ENCODE peak calls at places on chromosomes 12 and 14, in five cellular contexts. N is fibroblast of lung, E is choroid plexus epithelial cell, S is cardiac fibroblast, I is fibroblast of pulmonary artery. G is an unnamed sample.

GRCh38 chr12:29844667-29845066 is 60.9 kb upstream of the TMTC1 start:
- DNase-seq in E (peak; percentile 39), S (peak; percentile 10), N (no peak), I (peak; percentile 8), G (no peak)

GRCh38 chr14:29810657-29811056 is 117.0 kb downstream of the PRKD1 start:
- DNase-seq in S (peak; percentile 71), E (peak; percentile 15), N (peak; percentile 25), I (peak; percentile 39), G (peak; percentile 55)

GRCh38 chr12:100908501-100908900 is 113.9 kb downstream of the ANO4 start:
- DNase-seq in E (peak; percentile 43), I (peak; percentile 78), S (peak; percentile 29), N (peak; percentile 84), G (peak; percentile 82)

GRCh38 chr12:65300679-65301349 is 22.3 kb downstream of the MSRB3 start:
- DNase-seq in N (peak; percentile 28), I (peak; percentile 36), E (peak; percentile 58), S (no peak), G (peak; percentile 13)

GRCh38 chr12:53579545-53579955 is 46.6 kb downstream of the ATF7 start:
- DNase-seq in N (no peak), I (no peak), S (no peak), E (no peak), G (no peak)

GRCh38 chr14:90621205-90621600 is 195.0 kb downstream of the TTC7B start:
- DNase-seq in N (no peak), E (no peak), S (no peak), I (no peak), G (no peak)

GRCh38 chr14:22489247-22489551 is 99.8 kb downstream of the DAD1 start:
- DNase-seq in S (no peak), E (no peak), N (no peak), I (no peak), G (no peak)

GRCh38 chr12:64383675-64384074 is 6.9 kb downstream of the C12orf56 start:
- DNase-seq in N (no peak), I (no peak), S (no peak), E (no peak), G (no peak)

DNA sequence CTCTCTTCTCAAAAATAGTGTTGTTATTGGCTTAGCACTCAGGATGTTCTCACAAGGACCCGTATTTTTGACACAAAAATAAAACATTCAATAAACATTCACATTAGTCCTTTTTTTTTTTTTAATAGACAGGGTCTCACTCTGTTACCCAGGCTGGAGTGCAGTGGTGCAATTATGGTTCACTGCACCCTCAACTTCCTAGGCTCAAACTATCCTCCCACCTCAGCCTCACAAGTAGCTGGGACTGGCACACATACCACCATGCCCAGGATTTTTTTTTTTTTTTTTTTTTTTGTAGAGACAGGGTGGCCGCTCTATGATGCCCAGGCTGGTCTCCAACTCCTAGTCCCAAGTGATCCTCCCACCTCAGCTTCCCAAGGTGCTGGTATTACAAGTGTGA is 27.0 kb downstream of the PPP1R13B start:
- DNase-seq in N (no peak), S (no peak), I (no peak), E (no peak), G (no peak)
- H3K4me3 ChIP-seq in N (no peak overlapping the region), S (no peak overlapping the region), I (no peak overlapping the region), E (no peak overlapping the region), G (no peak overlapping the region)

DNA sequence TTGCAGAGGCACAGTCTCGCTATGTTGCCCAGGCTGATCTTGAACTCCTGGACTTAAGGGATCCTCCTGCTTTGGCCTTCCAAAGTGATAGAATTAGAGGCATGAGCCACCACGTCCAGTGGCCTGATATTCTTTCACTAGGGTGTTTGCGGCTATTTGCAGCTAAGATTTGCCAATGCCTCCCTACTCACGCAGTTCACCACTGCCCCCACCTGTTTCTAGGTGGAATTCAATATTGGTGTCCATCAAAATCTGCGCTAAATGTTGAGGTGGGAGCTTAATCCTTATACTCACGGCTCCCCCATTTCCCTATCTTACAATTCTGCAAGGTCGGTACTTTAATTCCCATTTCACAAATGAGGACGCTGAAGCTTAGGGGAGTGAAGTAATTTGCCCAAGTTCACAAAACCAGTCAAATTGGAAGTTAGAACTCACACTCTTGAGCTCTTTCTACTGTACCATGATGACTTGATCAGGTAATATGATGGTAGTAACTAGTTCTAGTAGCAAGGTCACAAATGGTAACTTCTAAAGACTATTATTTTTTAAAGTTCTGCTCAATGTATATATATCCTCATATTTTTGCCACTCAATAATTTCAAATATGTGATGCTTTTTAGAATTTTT is 22.1 kb upstream of the LRRC9 start:
- DNase-seq in I (peak; percentile 61), E (peak; percentile 69), N (peak; percentile 6), S (peak; percentile 41), G (no peak)
- TF ChIP-seq CTCF in I (peak; percentile 66), E (peak; percentile 78), N (no peak), S (peak; percentile 55), G (peak; percentile 18)

DNA sequence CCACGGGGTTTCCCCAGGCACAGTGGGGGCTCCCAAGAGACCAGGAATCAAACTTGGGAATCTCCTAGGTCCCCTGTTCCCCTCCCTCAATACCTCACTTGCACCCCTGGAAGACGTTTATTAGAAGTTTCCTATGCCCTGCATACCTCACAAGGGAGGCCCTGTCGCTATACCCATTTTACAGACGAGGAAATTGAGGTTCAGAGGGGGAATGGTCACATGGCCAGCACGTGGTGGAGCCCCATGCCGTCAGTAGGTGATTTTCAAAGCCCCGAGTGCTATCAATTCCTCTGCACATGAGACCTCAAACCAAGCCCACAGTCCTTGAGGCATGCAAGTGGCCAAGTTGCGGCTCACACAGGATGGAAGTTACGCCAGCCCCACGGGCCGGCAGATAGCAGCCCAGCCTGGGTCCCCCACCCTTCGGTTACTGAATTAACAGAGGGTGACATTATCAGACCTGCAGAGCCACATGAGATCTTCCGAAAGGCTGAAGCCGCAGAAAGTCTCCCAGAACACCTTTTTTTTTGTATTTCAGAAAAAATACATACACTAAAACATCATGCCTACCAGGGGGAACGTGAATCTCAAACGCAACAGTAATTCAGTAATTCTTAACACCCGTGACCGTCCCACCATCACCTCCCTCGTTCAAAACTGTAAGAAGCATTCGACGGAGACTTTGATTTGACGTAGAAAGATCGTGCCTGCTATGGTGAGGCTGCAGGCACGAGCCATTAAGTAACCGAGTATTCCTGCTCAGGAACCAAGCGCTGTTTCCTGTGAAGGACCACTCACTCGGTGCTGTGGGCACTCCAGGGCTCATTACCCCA is 129.0 kb downstream of the RFLNA start:
- DNase-seq in I (no peak), S (no peak), N (no peak), E (no peak), G (no peak)
- H3K4me3 ChIP-seq in I (no peak overlapping the region), S (peak overlapping the region; percentile 36), N (no peak overlapping the region), E (no peak overlapping the region), G (no peak overlapping the region)

DNA sequence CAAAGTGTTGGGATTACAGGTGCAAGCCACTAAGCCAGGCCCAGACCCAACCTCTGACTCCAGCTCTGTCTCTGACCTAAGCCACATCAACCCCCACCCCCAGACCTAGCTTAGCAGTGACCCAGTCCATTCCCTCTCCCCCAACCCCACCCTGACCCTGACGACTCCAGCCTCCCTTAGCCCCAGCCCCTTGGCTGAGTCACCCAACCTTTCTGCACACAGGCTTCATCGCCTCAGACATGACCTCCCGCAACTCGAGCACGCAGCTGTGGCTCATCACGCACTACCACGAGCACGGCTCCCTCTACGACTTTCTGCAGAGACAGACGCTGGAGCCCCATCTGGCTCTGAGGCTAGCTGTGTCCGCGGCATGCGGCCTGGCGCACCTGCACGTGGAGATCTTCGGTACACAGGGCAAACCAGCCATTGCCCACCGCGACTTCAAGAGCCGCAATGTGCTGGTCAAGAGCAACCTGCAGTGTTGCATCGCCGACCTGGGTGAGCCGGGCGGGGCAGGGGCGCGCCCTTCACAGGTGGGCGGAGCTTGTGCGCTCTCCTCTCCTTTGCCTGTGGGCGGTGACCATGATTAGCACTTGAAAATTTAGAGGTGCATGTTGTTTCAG is 7.8 kb downstream of the ACVRL1 start:
- DNase-seq in E (no peak), N (no peak), I (no peak), S (no peak), G (no peak)
- TF ChIP-seq CTCF in E (no peak), N (no peak), I (no peak), S (no peak), G (no peak)

GRCh38 chr12:62605972-62606371 is 139.3 kb downstream of the MON2 start:
- DNase-seq in E (no peak), N (no peak), I (no peak), S (no peak), G (no peak)

GRCh38 chr12:62604856-62605255 is 138.2 kb downstream of the MON2 start:
- DNase-seq in E (peak; percentile 49), S (peak; percentile 45), I (peak; percentile 31), N (peak; percentile 67), G (peak; percentile 59)

GRCh38 chr12:62604373-62604772 is 137.7 kb downstream of the MON2 start:
- DNase-seq in S (no peak), N (no peak), I (no peak), E (no peak), G (no peak)

GRCh38 chr12:62603811-62604098 is 137.1 kb downstream of the MON2 start:
- DNase-seq in I (no peak), N (no peak), S (no peak), E (no peak), G (no peak)

DNA sequence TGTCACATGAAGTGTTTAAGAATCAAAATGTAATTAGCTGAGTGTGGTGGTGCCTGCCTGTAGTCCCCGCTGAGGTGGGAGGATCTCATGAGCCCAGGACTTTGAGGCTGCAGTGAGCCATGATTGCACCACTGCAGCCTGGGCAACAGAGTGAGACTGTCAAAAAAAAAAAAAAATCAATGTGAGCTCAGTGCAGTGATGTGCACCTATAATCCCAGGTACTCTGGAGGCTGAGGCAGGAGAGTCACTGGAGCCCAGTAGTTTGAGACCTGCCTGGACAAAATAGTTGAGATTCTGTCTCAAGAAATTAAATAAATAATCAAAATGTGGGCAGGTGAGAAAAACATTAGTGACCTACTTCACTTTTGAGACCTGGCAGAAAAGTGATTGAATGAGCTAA is 140.0 kb downstream of the MON2 start:
- DNase-seq in N (no peak), E (no peak), S (no peak), I (no peak), G (no peak)
- H3K4me3 ChIP-seq in N (no peak overlapping the region), E (no peak overlapping the region), S (no peak overlapping the region), I (no peak overlapping the region), G (no peak overlapping the region)

G was measured in AG10803.